ENCODE peak calls at places on chromosomes 11 and 22, in eight cellular contexts. R is HCT116, A is hepatocyte, D is SK-N-SH, L is OCI-LY7, U is GM23338, N is neural progenitor cell, T is PC-3. W is an unnamed sample.

GRCh38 chr11:20544536-20545237 is 54.7 kb upstream of the SLC6A5 start:
- DNase-seq in A (peak; percentile 21), D (no peak), N (peak; percentile 42), T (no peak), R (no peak), U (peak; percentile 57), L (no peak), W (no peak)

GRCh38 chr11:78370406-78371172 is 47.0 kb downstream of the GAB2 start:
- DNase-seq in A (no peak), N (no peak), T (no peak), L (no peak), R (no peak), U (no peak), D (no peak), W (no peak)

GRCh38 chr22:26893034-26893710 is 235.8 kb downstream of the MIAT start:
- DNase-seq in U (peak; percentile 19), N (peak; percentile 20), A (no peak), R (no peak), T (no peak), L (no peak), D (no peak), W (no peak)

GRCh38 chr11:34860034-34860433 is 56.1 kb downstream of the APIP start:
- DNase-seq in T (peak; percentile 54), D (no peak), A (no peak), R (no peak), L (no peak), N (no peak), U (no peak), W (peak; percentile 92)

GRCh38 chr22:26812731-26813130 is 155.3 kb downstream of the MIAT start:
- DNase-seq in U (no peak), A (no peak), D (no peak), N (no peak), T (no peak), R (no peak), L (no peak), W (no peak)

GRCh38 chr11:98964146-98964545 is 56.6 kb upstream of the CNTN5 start:
- DNase-seq in N (no peak), L (no peak), R (no peak), T (no peak), U (no peak), D (no peak), A (no peak), W (no peak)

GRCh38 chr11:121890377-121890776 is 225.6 kb downstream of the BLID start:
- DNase-seq in A (no peak), T (peak; percentile 88), N (no peak), U (no peak), D (no peak), L (no peak), R (no peak), W (no peak)

GRCh38 chr11:9802291-9802861 is 138.5 kb downstream of the SWAP70 start:
- DNase-seq in U (peak; percentile 48), R (no peak), A (peak; percentile 15), N (no peak), L (peak; percentile 40), D (peak; percentile 14), T (no peak), W (no peak)

GRCh38 chr11:67269401-67270255 is 3.4 kb downstream of the GRK2 start:
- DNase-seq in R (no peak), D (no peak), N (no peak), U (no peak), T (no peak), L (peak; percentile 24), A (no peak), W (no peak)

GRCh38 chr11:33256031-33256807 is 962 bp upstream of the HIPK3 start:
- DNase-seq in R (no peak), T (no peak), A (no peak), L (no peak), U (peak; percentile 15), N (peak; percentile 9), D (peak; percentile 29), W (no peak)

GRCh38 chr11:118870396-118871343 is 13.0 kb upstream of the CXCR5 start:
- DNase-seq in N (peak; percentile 25), T (no peak), R (no peak), U (peak; percentile 42), L (peak; percentile 90), D (peak; percentile 14), A (no peak), W (peak; percentile 83)
- TF ChIP-seq CTCF in N (no peak), T (peak; percentile 12), R (no peak), U (peak; percentile 44), L (peak; percentile 38), D (no peak), A (peak; percentile 13), W (no peak)

GRCh38 chr11:64764753-64765152 is 5.0 kb upstream of the PYGM start:
- DNase-seq in D (no peak), U (no peak), N (no peak), R (no peak), L (no peak), T (no peak), A (no peak), W (no peak)
- TF ChIP-seq EZH2phosphoT487 in D (no peak), U (no peak), N (no peak), R (no peak), L (no peak), T (no peak), A (no peak), W (no peak)

DNA sequence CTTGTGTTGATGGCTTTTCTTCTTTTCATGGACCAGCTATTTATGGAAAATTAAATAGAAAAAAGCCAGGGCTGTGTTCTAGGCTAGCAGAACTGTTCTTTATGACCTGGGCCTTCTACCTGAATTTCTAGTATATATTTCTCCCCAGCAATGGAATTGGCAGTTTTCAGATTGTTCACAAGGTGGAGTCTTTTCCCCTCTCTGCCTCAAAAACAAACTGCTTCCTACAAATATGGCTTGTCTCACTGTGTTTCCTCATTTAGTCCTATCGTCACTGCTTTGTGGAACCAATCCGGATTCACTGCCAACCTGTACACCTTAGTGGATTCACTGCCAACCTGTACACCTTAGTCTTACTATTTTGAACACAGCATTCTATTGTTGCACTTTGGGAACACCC is 5.0 kb upstream of the APOL5 start:
- DNase-seq in D (no peak), R (no peak), U (no peak), N (no peak), A (no peak), T (no peak), L (peak; percentile 45), W (no peak)
- TF ChIP-seq CTCF in D (no peak), R (peak; percentile 23), U (peak; percentile 44), N (no peak), A (no peak), T (no peak), L (peak; percentile 74), W (no peak)

GRCh38 chr11:132649277-132649676 is 883.0 kb downstream of the OPCML start:
- DNase-seq in D (no peak), L (no peak), A (no peak), R (no peak), N (no peak), T (no peak), U (no peak), W (no peak)

GRCh38 chr11:132650969-132651720 is 881.2 kb downstream of the OPCML start:
- DNase-seq in L (no peak), R (no peak), T (no peak), N (no peak), A (no peak), D (no peak), U (no peak), W (no peak)

GRCh38 chr11:132646890-132647289 is 885.4 kb downstream of the OPCML start:
- DNase-seq in L (no peak), D (no peak), U (peak; percentile 52), R (no peak), A (no peak), T (no peak), N (no peak), W (no peak)

GRCh38 chr11:132644511-132644910 is 887.8 kb downstream of the OPCML start:
- DNase-seq in U (no peak), A (no peak), L (no peak), R (no peak), T (no peak), D (peak; percentile 10), N (no peak), W (no peak)

DNA sequence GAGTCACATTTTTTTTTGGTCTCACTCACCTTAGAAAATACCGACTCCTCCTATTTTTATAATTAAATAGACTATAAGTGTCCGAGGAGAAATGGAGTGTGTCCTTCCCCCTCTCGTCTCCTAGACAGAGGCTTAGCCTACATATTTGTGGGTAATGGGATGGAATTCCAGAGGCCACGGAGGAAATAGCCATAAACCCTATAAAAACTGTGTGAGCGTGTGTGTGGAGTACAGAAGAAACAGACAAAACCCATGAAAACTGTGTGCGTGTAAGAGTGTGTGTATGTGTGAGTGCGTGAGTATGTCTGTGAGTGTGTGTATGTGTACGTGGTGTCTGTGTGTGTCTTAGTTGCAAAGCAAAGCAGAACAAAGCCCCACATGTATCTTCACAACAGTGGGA is 883.5 kb downstream of the OPCML start:
- DNase-seq in T (no peak), L (no peak), N (no peak), A (no peak), R (no peak), U (no peak), D (no peak), W (no peak)
- TF ChIP-seq EZH2phosphoT487 in T (no peak), L (no peak), N (no peak), A (no peak), R (no peak), U (no peak), D (no peak), W (no peak)

DNA sequence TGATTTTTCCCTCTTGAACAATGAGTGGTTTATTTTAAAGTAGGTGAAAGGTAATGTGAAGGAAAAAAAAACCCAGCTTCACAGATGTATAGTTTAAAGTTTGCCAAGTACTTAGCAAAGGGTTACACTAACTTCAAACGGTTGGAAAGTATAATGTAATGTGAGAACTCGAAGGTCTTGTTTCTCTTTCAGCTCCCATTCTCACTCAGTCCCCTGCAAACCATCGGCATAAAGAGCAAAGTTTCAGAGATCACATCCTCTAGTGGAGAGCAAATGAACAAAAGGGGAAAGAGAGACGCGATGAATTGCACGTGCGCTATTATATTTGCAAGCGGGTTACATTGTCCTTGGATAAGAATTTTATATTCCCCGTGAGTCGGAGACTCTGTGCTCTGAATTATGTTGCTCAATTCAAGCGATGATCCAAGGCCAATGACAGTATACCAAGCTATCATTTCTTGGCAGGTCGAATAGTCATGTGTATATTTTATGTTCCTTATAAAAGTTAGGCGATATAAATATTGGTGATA is 37.6 kb upstream of the BIRC3 start:
- DNase-seq in R (no peak), L (no peak), D (no peak), U (peak; percentile 38), N (no peak), T (peak; percentile 63), A (peak; percentile 50), W (peak; percentile 60)
- TF ChIP-seq CTCF in R (peak; percentile 9), L (no peak), D (no peak), U (no peak), N (no peak), T (peak; percentile 36), A (peak; percentile 35), W (peak; percentile 12)

GRCh38 chr11:46387919-46388618 is 3.5 kb downstream of the CHRM4 start:
- DNase-seq in L (no peak), U (peak; percentile 34), T (no peak), A (no peak), D (no peak), R (no peak), N (no peak), W (no peak)
- TF ChIP-seq EZH2phosphoT487 in L (no peak), U (no peak), T (no peak), A (no peak), D (no peak), R (no peak), N (no peak), W (no peak)

DNA sequence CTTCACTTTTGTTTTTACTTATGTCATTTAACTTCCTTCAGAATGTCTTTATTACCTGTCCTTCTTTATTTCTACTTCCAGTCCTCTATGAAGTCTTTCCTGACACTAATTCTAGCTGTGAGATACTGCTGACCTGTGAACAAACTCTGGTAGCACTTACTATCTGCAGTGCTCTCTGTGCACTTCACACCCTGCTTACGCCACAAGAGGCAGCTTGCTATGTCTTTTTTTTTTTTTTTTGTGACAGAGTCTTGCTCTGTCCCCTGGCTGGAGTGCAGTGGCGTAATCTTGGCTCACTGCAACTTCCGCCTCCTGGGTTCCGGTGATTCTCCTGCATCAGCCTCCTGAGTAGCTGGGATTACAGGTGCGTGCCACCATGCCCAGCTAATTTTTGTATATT is 10.7 kb downstream of the STIM1 start:
- DNase-seq in R (no peak), D (no peak), L (peak; percentile 51), U (peak; percentile 17), T (no peak), N (no peak), A (no peak), W (no peak)
- TF ChIP-seq CTCF in R (no peak), D (no peak), L (peak; percentile 27), U (no peak), T (no peak), N (no peak), A (no peak), W (no peak)

W was measured in MM.1S.